ENCODE peak calls at places on chromosomes 3 and 15, in five cellular contexts. E is heart right ventricle, U is K562, Q is cardiac muscle cell, Y is ovary. I is an unnamed sample.

GRCh38 chr3:124635169-124635539 is 95.1 kb upstream of the UMPS start:
- DNase-seq in E (no peak), U (no peak), Q (no peak), Y (no peak), I (no peak)

GRCh38 chr3:123606527-123606926 is 21.7 kb upstream of the HACD2 start:
- DNase-seq in E (no peak), U (no peak), Q (no peak), Y (no peak), I (no peak)

GRCh38 chr15:64343841-64344240 is 12.1 kb downstream of the CSNK1G1 start:
- DNase-seq in E (no peak), U (no peak), Q (no peak), Y (no peak), I (no peak)

GRCh38 chr3:128195802-128196201 is 42.5 kb downstream of the EEFSEC start:
- DNase-seq in E (no peak), U (no peak), Q (no peak), Y (no peak), I (no peak)

GRCh38 chr3:151015762-151016161 is 43.2 kb upstream of the CLRN1 start:
- DNase-seq in E (no peak), U (no peak), Q (no peak), Y (no peak), I (no peak)

GRCh38 chr3:66037986-66038369 is 740 bp downstream of the MAGI1 start:
- DNase-seq in E (peak; percentile 17), U (peak; percentile 0), Q (peak; percentile 28), Y (no peak), I (no peak)

GRCh38 chr3:30342319-30343060 is 263.9 kb upstream of the TGFBR2 start:
- DNase-seq in E (peak; percentile 25), U (no peak), Q (no peak), Y (no peak), I (peak; percentile 66)

GRCh38 chr3:66800941-66801545 is 197.1 kb upstream of the KBTBD8 start:
- DNase-seq in E (no peak), U (no peak), Q (no peak), Y (no peak), I (no peak)

GRCh38 chr3:158808697-158809096 is 6.8 kb downstream of the MFSD1 start:
- DNase-seq in E (no peak), U (no peak), Q (no peak), Y (no peak), I (peak; percentile 33)

GRCh38 chr15:34102175-34102925 is 467 bp downstream of the PGBD4 start:
- DNase-seq in E (no peak), U (no peak), Q (no peak), Y (no peak), I (no peak)

GRCh38 chr15:69390575-69390974 is 23.6 kb upstream of the KIF23 start:
- DNase-seq in E (no peak), U (no peak), Q (no peak), Y (no peak), I (no peak)

GRCh38 chr3:168624892-168625291 is 529.2 kb upstream of the GOLIM4 start:
- DNase-seq in E (no peak), U (no peak), Q (peak; percentile 19), Y (no peak), I (no peak)

GRCh38 chr3:29065211-29065785 is 215.6 kb upstream of the RBMS3 start:
- DNase-seq in E (peak; percentile 60), U (no peak), Q (peak; percentile 79), Y (peak; percentile 35), I (peak; percentile 92)

GRCh38 chr15:44183363-44183762 is 11.7 kb downstream of the FRMD5 start:
- DNase-seq in E (no peak), U (no peak), Q (no peak), Y (no peak), I (no peak)

GRCh38 chr3:194730369-194730768 is 44.7 kb downstream of the FAM43A start:
- DNase-seq in E (no peak), U (no peak), Q (peak; percentile 20), Y (no peak), I (no peak)

GRCh38 chr3:195460355-195460754 is 17.5 kb upstream of the ACAP2 start:
- DNase-seq in E (no peak), U (peak; percentile 44), Q (no peak), Y (no peak), I (no peak)

GRCh38 chr3:177673105-177673804 is 476.0 kb upstream of the TBL1XR1 start:
- DNase-seq in E (peak; percentile 9), U (peak; percentile 78), Q (no peak), Y (peak; percentile 18), I (no peak)

GRCh38 chr15:81784751-81785150 is 261.1 kb downstream of the MEX3B start:
- DNase-seq in E (no peak), U (no peak), Q (no peak), Y (no peak), I (no peak)

GRCh38 chr3:196537319-196537984 is 22.3 kb upstream of the SMCO1 start:
- DNase-seq in E (no peak), U (peak; percentile 44), Q (peak; percentile 48), Y (peak; percentile 13), I (no peak)

GRCh38 chr15:75928680-75929608 is 25.3 kb downstream of the FBXO22 start:
- DNase-seq in E (no peak), U (peak; percentile 70), Q (peak; percentile 76), Y (no peak), I (no peak)

GRCh38 chr3:179744667-179745066 is 91.8 kb downstream of the USP13 start:
- DNase-seq in E (no peak), U (no peak), Q (no peak), Y (no peak), I (no peak)

GRCh38 chr3:81743096-81744025 is 18.1 kb downstream of the GBE1 start:
- DNase-seq in E (peak; percentile 46), U (peak; percentile 80), Q (no peak), Y (peak; percentile 42), I (peak; percentile 50)

DNA sequence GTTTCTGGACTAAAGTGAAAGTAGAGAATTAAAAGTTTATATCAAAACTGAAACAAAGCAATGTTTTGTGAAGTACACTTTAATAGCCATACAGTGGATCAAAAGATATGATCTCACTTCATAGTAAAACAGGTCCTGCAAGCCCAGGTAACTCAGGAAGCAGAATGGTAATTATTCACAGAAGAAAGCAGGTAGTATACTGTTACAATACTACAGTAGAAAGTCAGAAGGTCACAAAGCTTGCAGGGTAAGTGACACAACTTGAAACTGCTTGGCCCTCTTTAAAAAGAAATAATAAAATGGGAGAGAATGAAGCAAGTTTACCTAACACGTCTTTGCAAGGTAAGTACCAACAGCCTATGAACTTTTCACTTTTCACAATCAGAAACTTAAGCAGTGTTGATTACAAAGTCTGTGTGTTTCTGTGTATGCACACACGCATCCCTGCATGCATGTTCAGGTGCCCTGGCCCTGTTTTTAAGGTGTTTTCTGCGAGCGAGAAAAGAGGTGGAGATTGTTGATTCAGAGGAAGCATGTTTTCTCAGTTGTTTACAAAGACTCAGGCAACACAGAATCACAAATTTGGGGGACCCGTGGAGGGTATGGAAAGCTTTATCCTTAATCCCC is at the start of gene NAALADL2:
- DNase-seq in E (no peak), U (no peak), Q (no peak), Y (no peak), I (no peak)
- H3K4me3 ChIP-seq in E (no peak within 1 kb of the TSS), U (no peak within 1 kb of the TSS), Q (no peak within 1 kb of the TSS), Y (no peak within 1 kb of the TSS), I (no peak within 1 kb of the TSS)

GRCh38 chr3:53229171-53229570 is 26.7 kb downstream of the TKT start:
- DNase-seq in E (no peak), U (no peak), Q (no peak), Y (no peak), I (no peak)
- H3K36me3 ChIP-seq in E (peaks cover 100% of the 10 kb centered on the region), U (peaks cover 100% of the 10 kb centered on the region), Q (peaks cover 74% of the 10 kb centered on the region), Y (no peaks in the 10 kb centered on the region), I (peaks cover 64% of the 10 kb centered on the region)

GRCh38 chr3:71245052-71245488 is 338.5 kb downstream of the FOXP1 start:
- DNase-seq in E (no peak), U (no peak), Q (peak; percentile 70), Y (peak; percentile 56), I (no peak)
- H3K4me3 ChIP-seq in E (peak overlapping the region; percentile 31), U (no peak overlapping the region), Q (peak overlapping the region; percentile 49), Y (peak overlapping the region; percentile 31), I (no peak overlapping the region)

DNA sequence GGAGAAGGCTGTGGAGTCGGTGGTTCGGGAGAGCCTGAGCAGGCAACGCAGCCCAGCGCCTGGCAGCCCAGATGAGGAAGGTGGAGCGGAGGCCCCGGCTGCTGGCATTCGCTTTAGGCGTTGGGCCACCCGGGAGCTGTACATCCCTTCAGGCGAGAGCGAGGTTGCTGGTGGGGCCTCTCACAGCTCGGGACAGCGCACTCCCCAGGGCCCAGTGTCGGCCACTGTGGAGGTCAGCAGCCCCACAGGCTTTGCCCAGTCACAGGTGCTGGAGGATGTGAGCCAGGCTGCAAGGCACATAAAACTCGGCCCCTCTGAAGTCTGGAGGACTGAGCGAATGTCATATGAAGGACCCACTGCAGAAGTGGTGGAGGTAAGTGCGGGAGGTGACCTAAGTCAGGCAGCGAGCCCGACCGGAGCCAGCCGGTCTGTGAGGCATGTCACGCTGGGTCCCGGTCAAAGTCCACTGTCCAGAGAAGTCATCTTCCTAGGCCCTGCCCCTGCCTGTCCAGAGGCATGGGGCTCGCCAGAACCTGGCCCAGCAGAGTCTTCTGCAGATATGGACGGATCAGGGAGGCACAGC is 26.7 kb downstream of the SYNM start:
- DNase-seq in E (no peak), U (no peak), Q (no peak), Y (no peak), I (no peak)
- H3K36me3 ChIP-seq in E (peaks cover 19% of the 10 kb centered on the region), U (no peaks in the 10 kb centered on the region), Q (no peaks in the 10 kb centered on the region), Y (no peaks in the 10 kb centered on the region), I (peaks cover 9% of the 10 kb centered on the region)

DNA sequence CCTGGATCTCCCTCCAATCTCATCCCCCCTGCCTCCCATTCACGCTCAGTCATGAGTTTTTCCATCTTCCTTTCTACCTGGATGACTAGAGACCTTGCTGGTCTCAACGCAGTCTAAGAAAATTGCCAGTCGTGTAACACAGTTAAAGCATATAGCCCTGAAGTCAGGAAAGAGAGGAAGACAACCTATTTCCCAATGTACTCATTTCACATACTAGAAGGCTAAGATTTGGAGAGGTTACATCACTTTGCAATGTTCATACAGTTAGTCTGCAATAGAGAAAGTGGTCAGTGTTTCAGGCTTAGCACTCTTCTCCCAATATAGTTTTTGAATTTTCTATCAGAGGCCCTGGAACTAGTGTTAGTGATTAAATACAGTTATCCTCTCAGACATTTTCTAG is 278.6 kb downstream of the EDEM1 start:
- DNase-seq in E (no peak), U (no peak), Q (no peak), Y (no peak), I (no peak)
- H3K4me3 ChIP-seq in E (no peak overlapping the region), U (no peak overlapping the region), Q (no peak overlapping the region), Y (no peak overlapping the region), I (no peak overlapping the region)

I was measured in MG63.